ENCODE peak calls at places on chromosomes 13 and 19, in six cellular contexts. Z, K, D, C, F and O are unnamed samples.
A peak's percentile ranks its signal among the peaks of the same experiment; 100 is the strongest.

GRCh38 chr19:4559569-4559968 is at the start of gene SEMA6B:
- DNase-seq in K (no peak), D (no peak), Z (no peak), C (peak; percentile 35), F (no peak), O (no peak)

GRCh38 chr13:30647824-30648521 is 30.3 kb downstream of the USPL1 start:
- DNase-seq in F (no peak), D (no peak), K (no peak), C (no peak), Z (no peak), O (no peak)

GRCh38 chr13:40330950-40331349 is 335.5 kb downstream of the FOXO1 start:
- DNase-seq in Z (no peak), C (no peak), K (no peak), F (no peak), D (no peak), O (no peak)

GRCh38 chr13:34886476-34886875 is 55.6 kb upstream of the NBEA start:
- DNase-seq in C (no peak), K (no peak), F (no peak), Z (no peak), D (no peak), O (peak; percentile 7)

GRCh38 chr13:33186851-33187250 is 98.7 kb downstream of the STARD13 start:
- DNase-seq in D (no peak), C (no peak), K (no peak), Z (no peak), F (peak; percentile 89), O (peak; percentile 28)

GRCh38 chr19:32861596-32861995 is 8.0 kb downstream of the SLC7A9 start:
- DNase-seq in C (no peak), K (no peak), Z (no peak), D (no peak), F (no peak), O (no peak)

GRCh38 chr13:98004107-98004506 is 50.6 kb downstream of the IPO5 start:
- DNase-seq in C (no peak), Z (no peak), K (no peak), F (peak; percentile 94), D (no peak), O (no peak)

GRCh38 chr19:51637362-51637978 is 7.3 kb upstream of the SIGLEC5 start:
- DNase-seq in C (no peak), Z (no peak), F (no peak), K (no peak), D (no peak), O (peak; percentile 36)

GRCh38 chr19:10625003-10625761 is at the start of gene SLC44A2:
- DNase-seq in F (peak; percentile 35), K (peak; percentile 84), Z (peak; percentile 95), D (peak; percentile 89), C (peak; percentile 94), O (peak; percentile 86)

DNA sequence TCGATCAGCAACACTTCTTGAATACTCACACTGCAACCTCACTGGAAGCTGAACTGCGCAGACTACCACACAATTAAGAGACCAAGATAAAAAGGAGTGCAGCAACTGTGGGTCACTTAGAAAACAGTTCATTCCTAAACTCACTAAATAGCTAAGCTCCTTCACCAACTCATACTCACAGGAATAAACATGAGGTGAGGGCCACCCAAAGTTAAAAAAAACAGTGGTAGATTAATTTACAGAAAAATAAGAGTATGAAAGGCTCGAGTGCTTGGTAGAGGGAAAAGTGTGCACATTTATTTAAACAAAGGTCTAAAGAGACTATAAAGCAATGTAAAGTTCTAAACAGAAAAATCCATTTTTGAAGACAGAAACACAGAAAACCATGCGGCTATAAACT is 7.6 kb downstream of the ANKRD10 start:
- DNase-seq in C (no peak), K (no peak), Z (no peak), D (no peak), F (no peak), O (no peak)
- H3K4me1 ChIP-seq in C (peaks cover 55% of the 10 kb centered on the region), K (peaks cover 68% of the 10 kb centered on the region), Z (peaks cover 35% of the 10 kb centered on the region), D (no peaks in the 10 kb centered on the region), F (peaks cover 17% of the 10 kb centered on the region), O (peaks cover 17% of the 10 kb centered on the region)

GRCh38 chr19:46980756-46981155 is 38.9 kb upstream of the NPAS1 start:
- DNase-seq in D (no peak), C (no peak), Z (no peak), K (no peak), F (no peak), O (no peak)

GRCh38 chr19:46979103-46979769 is 40.4 kb upstream of the NPAS1 start:
- DNase-seq in K (no peak), F (no peak), D (no peak), C (no peak), Z (no peak), O (no peak)

GRCh38 chr19:46981296-46981695 is 38.3 kb upstream of the NPAS1 start:
- DNase-seq in C (no peak), F (no peak), D (no peak), Z (no peak), K (no peak), O (no peak)

GRCh38 chr19:46978470-46978869 is 41.2 kb upstream of the NPAS1 start:
- DNase-seq in Z (no peak), F (no peak), C (no peak), D (no peak), K (no peak), O (no peak)

DNA sequence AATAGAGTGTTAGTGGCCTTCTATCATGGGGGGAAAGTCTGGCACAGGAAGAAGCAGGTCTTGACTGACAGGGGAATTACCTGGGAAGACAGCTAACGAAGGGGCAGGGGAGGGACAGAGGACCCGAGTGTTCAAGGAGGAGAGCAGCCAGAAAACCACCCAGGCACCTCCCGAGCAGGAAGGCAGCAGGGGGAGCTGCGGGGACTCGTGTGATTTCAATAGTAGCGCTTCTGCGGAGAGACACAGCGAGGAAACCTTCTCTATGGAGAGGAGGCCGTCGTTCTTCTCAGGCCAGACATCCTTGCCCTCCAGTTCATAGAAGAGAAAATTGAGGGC is 39.9 kb upstream of the NPAS1 start:
- DNase-seq in F (no peak), K (no peak), D (no peak), Z (no peak), C (no peak), O (no peak)
- H3K4me1 ChIP-seq in F (peaks cover 39% of the 10 kb centered on the region), K (peaks cover 89% of the 10 kb centered on the region), D (no peaks in the 10 kb centered on the region), Z (peaks cover 36% of the 10 kb centered on the region), C (peaks cover 43% of the 10 kb centered on the region), O (peaks cover 65% of the 10 kb centered on the region)

GRCh38 chr19:46818812-46819211 is 30.4 kb upstream of the SLC1A5 start:
- DNase-seq in Z (no peak), D (no peak), F (peak; percentile 33), C (no peak), K (no peak), O (peak; percentile 17)

GRCh38 chr19:46825731-46826055 is 25.0 kb downstream of the AP2S1 start:
- DNase-seq in F (no peak), D (no peak), C (no peak), Z (no peak), K (no peak), O (no peak)

GRCh38 chr19:46821512-46822359 is 28.9 kb downstream of the AP2S1 start:
- DNase-seq in Z (no peak), F (no peak), C (no peak), D (no peak), K (peak; percentile 42), O (no peak)

GRCh38 chr19:46824887-46825730 is 25.5 kb downstream of the AP2S1 start:
- DNase-seq in F (no peak), C (no peak), K (no peak), D (no peak), Z (no peak), O (peak; percentile 27)

GRCh38 chr19:46823049-46823448 is 27.6 kb downstream of the AP2S1 start:
- DNase-seq in K (no peak), D (no peak), F (no peak), Z (no peak), C (no peak), O (no peak)
- H3K4me1 ChIP-seq in K (no peaks in the 10 kb centered on the region), D (no peaks in the 10 kb centered on the region), F (no peaks in the 10 kb centered on the region), Z (no peaks in the 10 kb centered on the region), C (peaks cover 10% of the 10 kb centered on the region), O (no peaks in the 10 kb centered on the region)

GRCh38 chr13:110322828-110323171 is 15.7 kb downstream of the COL4A2 start:
- DNase-seq in C (no peak), D (no peak), Z (no peak), K (no peak), F (no peak), O (no peak)

GRCh38 chr13:110323986-110324749 is 17.1 kb downstream of the COL4A2 start:
- DNase-seq in C (no peak), D (peak; percentile 74), K (no peak), F (no peak), Z (no peak), O (no peak)

GRCh38 chr13:110320645-110321044 is 13.6 kb downstream of the COL4A2 start:
- DNase-seq in C (no peak), K (no peak), D (no peak), F (no peak), Z (no peak), O (no peak)

GRCh38 chr13:110323172-110323851 is 16.2 kb downstream of the COL4A2 start:
- DNase-seq in C (no peak), Z (no peak), F (peak; percentile 96), D (peak; percentile 77), K (no peak), O (peak; percentile 86)

GRCh38 chr13:110322126-110322827 is 15.2 kb downstream of the COL4A2 start:
- DNase-seq in D (peak; percentile 78), Z (no peak), C (no peak), F (no peak), K (no peak), O (no peak)
- H3K4me1 ChIP-seq in D (no peaks in the 10 kb centered on the region), Z (no peaks in the 10 kb centered on the region), C (no peaks in the 10 kb centered on the region), F (peaks cover 43% of the 10 kb centered on the region), K (peaks cover 100% of the 10 kb centered on the region), O (peaks cover 47% of the 10 kb centered on the region)

GRCh38 chr13:62583466-62583865 is 1167.8 kb upstream of the PCDH20 start:
- DNase-seq in C (no peak), F (no peak), Z (no peak), K (no peak), D (no peak), O (no peak)
- H3K4me1 ChIP-seq in C (no peaks in the 10 kb centered on the region), F (no peaks in the 10 kb centered on the region), Z (no peaks in the 10 kb centered on the region), K (no peaks in the 10 kb centered on the region), D (no peaks in the 10 kb centered on the region), O (no peaks in the 10 kb centered on the region)